ENCODE peak calls at places on chromosomes 5 and 9, in five cellular contexts. One of them, this sample, is unnamed.

GRCh38 chr5:32534056-32534455 is 51.3 kb upstream of the SUB1 start:
- DNase-seq in heart left ventricle: no peak
- DNase-seq in transverse colon: no peak
- DNase-seq in IMR-90: no peak
- DNase-seq in breast epithelium: no peak
- DNase-seq in this sample: no peak

GRCh38 chr5:13611604-13612003 is 332.9 kb downstream of the DNAH5 start:
- DNase-seq in heart left ventricle: no peak
- DNase-seq in IMR-90: no peak
- DNase-seq in transverse colon: no peak
- DNase-seq in breast epithelium: no peak
- DNase-seq in this sample: no peak

GRCh38 chr9:134433909-134434895 is 107.9 kb downstream of the RXRA start:
- DNase-seq in breast epithelium: no peak
- DNase-seq in transverse colon: no peak
- DNase-seq in heart left ventricle: no peak
- DNase-seq in IMR-90: no peak
- DNase-seq in this sample: peak

GRCh38 chr5:115858396-115858795 is 16.7 kb downstream of the AP3S1 start:
- DNase-seq in IMR-90: no peak
- DNase-seq in transverse colon: no peak
- DNase-seq in breast epithelium: no peak
- DNase-seq in heart left ventricle: no peak
- DNase-seq in this sample: no peak

GRCh38 chr5:44257221-44257620 is 132.0 kb downstream of the FGF10 start:
- DNase-seq in IMR-90: no peak
- DNase-seq in breast epithelium: no peak
- DNase-seq in transverse colon: no peak
- DNase-seq in heart left ventricle: no peak
- DNase-seq in this sample: no peak

GRCh38 chr5:114361724-114362196 is at the start of gene KCNN2:
- DNase-seq in transverse colon: peak
- DNase-seq in heart left ventricle: peak
- DNase-seq in breast epithelium: peak
- DNase-seq in IMR-90: peak
- DNase-seq in this sample: peak

GRCh38 chr9:116233160-116233530 is 79.6 kb downstream of the PAPPA start:
- DNase-seq in breast epithelium: no peak
- DNase-seq in heart left ventricle: no peak
- DNase-seq in transverse colon: no peak
- DNase-seq in IMR-90: no peak
- DNase-seq in this sample: no peak

GRCh38 chr9:26744362-26744965 is 148.1 kb downstream of the CAAP1 start:
- DNase-seq in heart left ventricle: no peak
- DNase-seq in transverse colon: no peak
- DNase-seq in breast epithelium: no peak
- DNase-seq in IMR-90: peak
- DNase-seq in this sample: no peak

GRCh38 chr5:107501965-107502691 is 168.6 kb downstream of the EFNA5 start:
- DNase-seq in heart left ventricle: no peak
- DNase-seq in breast epithelium: no peak
- DNase-seq in IMR-90: peak
- DNase-seq in transverse colon: no peak
- DNase-seq in this sample: no peak

GRCh38 chr9:137435980-137436760 is 5.0 kb downstream of the ENTPD8 start:
- DNase-seq in breast epithelium: peak
- DNase-seq in heart left ventricle: peak
- DNase-seq in transverse colon: peak
- DNase-seq in IMR-90: peak
- DNase-seq in this sample: peak

GRCh38 chr5:173452098-173452497 is 123.9 kb upstream of the STC2 start:
- DNase-seq in breast epithelium: no peak
- DNase-seq in transverse colon: no peak
- DNase-seq in heart left ventricle: peak
- DNase-seq in IMR-90: peak
- DNase-seq in this sample: no peak

GRCh38 chr5:77937015-77937908 is 161.1 kb upstream of the TBCA start:
- DNase-seq in IMR-90: no peak
- DNase-seq in transverse colon: no peak
- DNase-seq in breast epithelium: no peak
- DNase-seq in heart left ventricle: no peak
- DNase-seq in this sample: no peak

GRCh38 chr5:79456449-79456848 is 57.5 kb downstream of the HOMER1 start:
- DNase-seq in IMR-90: no peak
- DNase-seq in heart left ventricle: no peak
- DNase-seq in breast epithelium: no peak
- DNase-seq in transverse colon: no peak
- DNase-seq in this sample: no peak

GRCh38 chr9:129006328-129007034 is 21.6 kb downstream of the SH3GLB2 start:
- DNase-seq in breast epithelium: peak
- DNase-seq in transverse colon: peak
- DNase-seq in IMR-90: peak
- DNase-seq in heart left ventricle: peak
- DNase-seq in this sample: peak

GRCh38 chr5:8848997-8849585 is 696.8 kb downstream of the SEMA5A start:
- DNase-seq in breast epithelium: no peak
- DNase-seq in transverse colon: no peak
- DNase-seq in IMR-90: peak
- DNase-seq in heart left ventricle: no peak
- DNase-seq in this sample: no peak

GRCh38 chr5:74334034-74334433 is 306.5 kb downstream of the ENC1 start:
- DNase-seq in heart left ventricle: no peak
- DNase-seq in IMR-90: no peak
- DNase-seq in transverse colon: no peak
- DNase-seq in breast epithelium: no peak
- DNase-seq in this sample: no peak

GRCh38 chr5:175696139-175696854 is 38.4 kb downstream of the HRH2 start:
- DNase-seq in IMR-90: no peak
- DNase-seq in heart left ventricle: peak
- DNase-seq in transverse colon: peak
- DNase-seq in breast epithelium: peak
- DNase-seq in this sample: peak

GRCh38 chr5:77423022-77423750 is 68.9 kb downstream of the WDR41 start:
- DNase-seq in IMR-90: no peak
- DNase-seq in heart left ventricle: no peak
- DNase-seq in breast epithelium: no peak
- DNase-seq in transverse colon: no peak
- DNase-seq in this sample: no peak

GRCh38 chr9:109134167-109134578 is 14.4 kb upstream of the TMEM245 start:
- DNase-seq in transverse colon: no peak
- DNase-seq in breast epithelium: no peak
- DNase-seq in IMR-90: no peak
- DNase-seq in heart left ventricle: no peak
- DNase-seq in this sample: no peak

GRCh38 chr9:134525841-134526797 is 115.5 kb upstream of the COL5A1 start:
- DNase-seq in IMR-90: no peak
- DNase-seq in heart left ventricle: peak
- DNase-seq in transverse colon: no peak
- DNase-seq in breast epithelium: peak
- DNase-seq in this sample: no peak

GRCh38 chr5:115246361-115246991 is 16.2 kb downstream of the PGGT1B start:
- DNase-seq in heart left ventricle: no peak
- DNase-seq in breast epithelium: no peak
- DNase-seq in transverse colon: no peak
- DNase-seq in IMR-90: peak
- DNase-seq in this sample: no peak

GRCh38 chr5:1936901-1937300 is 54.2 kb upstream of the IRX4 start:
- DNase-seq in transverse colon: no peak
- DNase-seq in breast epithelium: no peak
- DNase-seq in heart left ventricle: no peak
- DNase-seq in IMR-90: no peak
- DNase-seq in this sample: no peak

GRCh38 chr5:164501344-164501743 is 995.9 kb downstream of the MAT2B start:
- DNase-seq in transverse colon: no peak
- DNase-seq in IMR-90: no peak
- DNase-seq in breast epithelium: no peak
- DNase-seq in heart left ventricle: no peak
- DNase-seq in this sample: no peak

GRCh38 chr5:167294861-167295685 is 996.4 kb upstream of the WWC1 start:
- DNase-seq in heart left ventricle: no peak
- DNase-seq in breast epithelium: no peak
- DNase-seq in IMR-90: peak
- DNase-seq in transverse colon: peak
- DNase-seq in this sample: no peak

DNA sequence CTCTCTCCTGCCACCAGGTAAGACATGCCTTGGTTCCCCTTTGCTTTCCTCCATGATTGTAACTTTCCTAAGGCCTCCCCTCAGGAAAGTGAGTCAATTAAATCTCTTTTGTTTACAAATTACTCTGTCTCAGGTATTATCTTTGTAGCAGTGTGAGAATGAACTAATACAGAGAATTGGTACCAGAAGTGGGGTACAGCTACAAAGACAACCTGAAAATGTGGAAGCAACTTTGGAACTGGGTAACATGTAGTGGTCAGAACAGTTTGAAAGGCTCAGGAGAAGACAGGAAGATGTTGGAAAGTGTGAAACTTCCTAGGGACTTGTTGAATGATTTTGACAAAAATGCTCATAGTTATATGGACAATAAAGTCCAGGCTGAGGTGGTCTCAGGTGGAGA is 97.2 kb downstream of the FAM170A start:
- DNase-seq in breast epithelium: no peak
- DNase-seq in IMR-90: no peak
- DNase-seq in transverse colon: no peak
- DNase-seq in heart left ventricle: no peak
- DNase-seq in this sample: no peak
- TF ChIP-seq POLR2A in breast epithelium: no peak
- TF ChIP-seq POLR2A in IMR-90: no peak
- TF ChIP-seq POLR2A in transverse colon: no peak
- TF ChIP-seq POLR2A in heart left ventricle: no peak
- TF ChIP-seq POLR2A in this sample: no peak

DNA sequence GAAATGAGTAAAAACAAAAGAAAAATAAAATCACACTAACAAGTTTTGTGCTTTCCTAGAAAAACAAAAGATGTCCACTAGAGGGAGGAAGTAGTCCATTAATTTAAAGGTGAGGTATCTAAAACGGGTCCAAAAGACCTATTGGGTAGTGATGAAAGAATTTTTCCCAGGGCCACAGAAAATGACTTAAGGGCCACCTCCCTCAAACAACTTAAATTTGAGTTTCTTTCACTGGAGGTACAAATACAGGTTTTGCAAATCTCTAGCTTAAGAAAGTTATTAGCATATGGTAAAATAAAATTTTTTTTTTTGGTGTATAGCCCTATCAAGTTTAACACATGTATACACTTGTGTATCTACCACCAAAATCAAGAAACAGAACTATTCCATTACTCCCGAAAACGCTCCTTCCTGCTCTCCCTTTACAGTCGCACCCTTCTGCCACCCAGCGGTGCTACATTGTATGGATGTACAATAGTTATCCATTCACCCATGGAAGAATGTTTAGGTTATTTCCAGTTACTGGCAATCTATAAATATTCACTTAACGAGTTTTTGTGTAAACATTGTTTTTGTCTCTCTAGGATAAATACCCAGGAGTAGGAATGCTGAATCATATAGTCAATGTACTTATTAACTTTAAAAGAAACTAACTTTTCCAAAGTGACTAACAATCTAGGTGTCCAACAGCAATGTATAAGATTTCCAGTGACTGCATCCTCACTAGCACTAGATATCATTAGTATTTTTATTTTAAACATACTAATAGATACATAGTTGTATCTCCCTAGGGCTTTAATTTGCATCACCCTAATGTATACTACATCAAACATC is 21.9 kb downstream of the DEPDC1B start:
- DNase-seq in heart left ventricle: no peak
- DNase-seq in IMR-90: peak
- DNase-seq in breast epithelium: no peak
- DNase-seq in transverse colon: peak
- DNase-seq in this sample: no peak
- TF ChIP-seq CTCF in heart left ventricle: peak
- TF ChIP-seq CTCF in IMR-90: peak
- TF ChIP-seq CTCF in breast epithelium: no peak
- TF ChIP-seq CTCF in transverse colon: peak
- TF ChIP-seq CTCF in this sample: peak

GRCh38 chr5:38557792-38558191 is 1.3 kb upstream of the LIFR start:
- DNase-seq in breast epithelium: no peak
- DNase-seq in transverse colon: no peak
- DNase-seq in IMR-90: no peak
- DNase-seq in heart left ventricle: no peak
- DNase-seq in this sample: no peak
- H3K27ac ChIP-seq in breast epithelium: peak
- H3K27ac ChIP-seq in transverse colon: peak
- H3K27ac ChIP-seq in IMR-90: no peak
- H3K27ac ChIP-seq in heart left ventricle: peak
- H3K27ac ChIP-seq in this sample: no peak

DNA sequence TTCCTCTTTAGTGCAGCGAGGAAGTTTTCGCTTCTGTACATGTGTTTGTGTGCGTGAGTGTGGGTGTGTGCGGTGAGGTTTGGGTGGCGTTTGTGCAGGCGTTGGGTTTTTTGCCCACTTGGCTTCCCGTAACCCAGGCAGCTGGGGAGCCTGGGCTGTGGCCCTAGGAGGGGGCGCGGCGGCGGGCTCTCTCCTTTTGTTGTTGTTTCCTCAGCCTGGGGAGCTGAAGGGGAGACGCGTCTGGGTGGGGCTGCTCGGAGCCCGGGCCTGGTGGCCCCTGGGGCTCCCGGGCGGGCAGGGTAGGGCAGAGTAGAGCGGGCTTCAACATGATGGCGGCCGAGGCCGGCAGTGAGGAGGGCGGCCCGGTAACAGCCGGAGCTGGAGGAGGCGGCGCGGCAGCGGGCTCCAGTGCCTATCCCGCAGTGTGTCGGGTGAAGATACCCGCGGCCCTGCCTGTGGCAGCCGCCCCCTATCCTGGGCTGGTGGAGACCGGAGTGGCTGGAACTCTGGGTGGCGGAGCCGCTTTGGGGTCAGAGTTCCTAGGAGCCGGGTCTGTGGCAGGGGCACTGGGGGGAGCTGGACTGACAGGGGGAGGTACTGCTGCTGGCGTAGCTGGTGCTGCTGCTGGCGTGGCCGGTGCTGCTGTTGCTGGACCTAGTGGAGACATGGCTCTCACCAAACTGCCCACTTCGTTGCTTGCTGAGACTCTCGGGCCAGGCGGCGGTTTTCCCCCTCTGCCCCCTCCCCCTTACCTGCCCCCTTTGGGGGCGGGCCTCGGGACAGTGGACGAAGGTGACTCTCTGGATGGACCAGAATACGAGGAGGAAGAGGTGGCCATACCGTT is 665 bp downstream of the RASA1 start:
- DNase-seq in transverse colon: peak
- DNase-seq in heart left ventricle: peak
- DNase-seq in IMR-90: peak
- DNase-seq in breast epithelium: peak
- DNase-seq in this sample: peak
- TF ChIP-seq POLR2A in transverse colon: peak
- TF ChIP-seq POLR2A in heart left ventricle: no peak
- TF ChIP-seq POLR2A in IMR-90: no peak
- TF ChIP-seq POLR2A in breast epithelium: no peak
- TF ChIP-seq POLR2A in this sample: peak

GRCh38 chr9:96449844-96450612 is at the start of gene HABP4:
- DNase-seq in breast epithelium: peak
- DNase-seq in heart left ventricle: peak
- DNase-seq in transverse colon: peak
- DNase-seq in IMR-90: peak
- DNase-seq in this sample: peak
- TF ChIP-seq CTCF in breast epithelium: no peak
- TF ChIP-seq CTCF in heart left ventricle: no peak
- TF ChIP-seq CTCF in transverse colon: no peak
- TF ChIP-seq CTCF in IMR-90: no peak
- TF ChIP-seq CTCF in this sample: no peak

This sample was measured in thyroid gland.